ENCODE peak calls at places on chromosomes 5 and 9, in eight cellular contexts. J is EH; K is activated T-cell treated with anti-CD3 and anti-CD28 coated beads for 48 hours; H is HEK293T; V is RCC 7860; N is GM04503; M is mucosa of gallbladder; S is stimulated activated CD4-positive, alpha-beta T cell treated with anti-CD3 and anti-CD28 coated beads, Interleukin-2, amount 100 ng/mL, for 48 hours. P is an unnamed sample.

GRCh38 chr5:172528440-172528839 is 74.1 kb upstream of the SH3PXD2B start:
- DNase-seq in J (peak), S (no peak), N (peak), M (no peak), H (no peak), V (no peak), K (no peak), P (no peak)

GRCh38 chr5:141359790-141360426 is at the start of gene PCDHGB2:
- DNase-seq in V (no peak), N (no peak), K (no peak), M (no peak), S (no peak), H (peak), J (peak), P (no peak)

GRCh38 chr5:129377504-129377903 is 82.6 kb upstream of the ADAMTS19 start:
- DNase-seq in V (no peak), M (peak), H (no peak), S (no peak), N (no peak), K (no peak), J (no peak), P (no peak)

GRCh38 chr9:137372693-137373610 is 50.0 kb downstream of the EXD3 start:
- DNase-seq in J (no peak), H (no peak), V (no peak), N (no peak), M (no peak), S (no peak), K (no peak), P (no peak)

GRCh38 chr9:7172445-7173115 is 414.8 kb downstream of the KDM4C start:
- DNase-seq in S (no peak), M (no peak), H (no peak), K (no peak), V (no peak), N (no peak), J (peak), P (no peak)

GRCh38 chr5:14438195-14438606 is 143.4 kb upstream of the OTULINL start:
- DNase-seq in H (no peak), N (no peak), M (no peak), V (no peak), J (no peak), S (no peak), K (no peak), P (no peak)

GRCh38 chr5:172683696-172684464 is 42.8 kb downstream of the NEURL1B start:
- DNase-seq in K (peak), M (no peak), J (no peak), H (no peak), S (peak), V (no peak), N (no peak), P (peak)

GRCh38 chr5:69149676-69150010 is 17.3 kb upstream of the CCNB1 start:
- DNase-seq in H (no peak), K (no peak), N (no peak), S (no peak), M (no peak), V (no peak), J (no peak), P (no peak)

GRCh38 chr5:66989286-66989685 is 207.3 kb downstream of the CD180 start:
- DNase-seq in K (no peak), M (no peak), N (no peak), S (no peak), H (no peak), J (peak), V (peak), P (no peak)

P was measured in activated CD4-positive, alpha-beta memory T cell treated with anti-CD3 and anti-CD28 coated beads for 36 hours.